ENCODE peak calls at places on chromosome 20, in seven cellular contexts. F, U, Z, R, I, X and Y are unnamed samples.
A peak's percentile ranks its signal among the peaks of the same experiment; 100 is the strongest.

GRCh38 chr20:19683168-19683567 is 74.9 kb upstream of the RIN2 start:
- DNase-seq in R (no peak), F (no peak), Z (no peak), U (no peak), X (no peak), I (no peak), Y (no peak)

GRCh38 chr20:63130654-63131577 is 85.0 kb downstream of the YTHDF1 start:
- DNase-seq in Z (no peak), X (no peak), I (no peak), R (no peak), U (peak; percentile 30), F (no peak), Y (no peak)

GRCh38 chr20:50252715-50253500 is 62.3 kb downstream of the CEBPB start:
- DNase-seq in I (no peak), U (no peak), R (no peak), Z (no peak), X (no peak), F (no peak), Y (no peak)

GRCh38 chr20:39910536-39910935 is 778.5 kb downstream of the MAFB start:
- DNase-seq in U (peak; percentile 64), R (no peak), Z (no peak), X (no peak), F (no peak), I (no peak), Y (no peak)

GRCh38 chr20:63931735-63932134 is 24.5 kb downstream of the UCKL1 start:
- DNase-seq in F (no peak), X (no peak), R (no peak), Z (no peak), I (no peak), U (no peak), Y (no peak)

GRCh38 chr20:63536241-63536977 is 767 bp downstream of the PTK6 start:
- DNase-seq in U (peak; percentile 53), F (peak; percentile 89), Z (peak; percentile 56), R (peak; percentile 55), I (no peak), X (no peak), Y (no peak)

GRCh38 chr20:40082436-40082835 is 606.6 kb downstream of the MAFB start:
- DNase-seq in I (no peak), U (no peak), Z (no peak), F (no peak), X (no peak), R (no peak), Y (no peak)

GRCh38 chr20:5557123-5557522 is 193.1 kb upstream of the SHLD1 start:
- DNase-seq in Z (peak; percentile 78), U (peak; percentile 54), R (peak; percentile 53), X (peak; percentile 16), I (peak; percentile 18), F (peak; percentile 63), Y (no peak)

GRCh38 chr20:62651285-62652021 is 9.2 kb downstream of the SLCO4A1 start:
- DNase-seq in Z (no peak), U (peak; percentile 76), F (no peak), R (peak; percentile 57), I (no peak), X (peak; percentile 42), Y (no peak)

GRCh38 chr20:49887828-49888340 is 27.4 kb downstream of the SPATA2 start:
- DNase-seq in Z (no peak), U (no peak), I (no peak), R (no peak), X (no peak), F (no peak), Y (no peak)

GRCh38 chr20:63639093-63639860 is 12.4 kb upstream of the GMEB2 start:
- DNase-seq in F (no peak), X (no peak), U (no peak), R (peak; percentile 45), I (no peak), Z (no peak), Y (no peak)

GRCh38 chr20:7361321-7361720 is 578.9 kb downstream of the HAO1 start:
- DNase-seq in R (no peak), I (no peak), Z (no peak), X (no peak), F (no peak), U (no peak), Y (no peak)

GRCh38 chr20:6007094-6007528 is 46.7 kb downstream of the LRRN4 start:
- DNase-seq in I (no peak), Z (no peak), U (no peak), R (peak; percentile 44), X (no peak), F (peak; percentile 47), Y (no peak)

GRCh38 chr20:56171087-56172012 is 77.2 kb upstream of the MC3R start:
- DNase-seq in U (no peak), R (no peak), I (no peak), Z (peak; percentile 29), X (peak; percentile 5), F (peak; percentile 38), Y (no peak)

DNA sequence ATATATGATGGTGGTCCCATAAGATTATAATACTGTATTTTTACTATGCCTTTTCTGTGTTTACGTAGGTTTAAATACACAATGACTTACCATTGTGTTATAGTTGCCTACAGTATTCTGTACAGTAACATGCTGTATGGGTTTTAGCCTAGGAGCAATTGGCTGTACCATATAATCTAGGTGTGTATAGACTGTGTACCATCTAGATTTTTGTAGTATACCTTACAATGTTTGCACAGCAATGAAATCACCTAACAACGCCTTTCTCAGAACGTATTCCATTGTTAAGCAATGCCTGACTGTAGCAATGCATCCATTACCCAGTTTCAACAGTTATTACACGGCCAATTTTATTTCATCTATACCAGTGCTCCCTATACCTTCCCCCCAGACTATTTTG is 10.7 kb downstream of the MACROD2 start:
- DNase-seq in F (no peak), Z (no peak), R (no peak), X (no peak), U (no peak), I (no peak), Y (no peak)
- H3K9me3 ChIP-seq in F (no peaks in the 10 kb centered on the region), Z (peaks cover 4% of the 10 kb centered on the region), R (no peaks in the 10 kb centered on the region), X (no peaks in the 10 kb centered on the region), U (no peaks in the 10 kb centered on the region), I (no peaks in the 10 kb centered on the region), Y (no peaks in the 10 kb centered on the region)

GRCh38 chr20:47571426-47571825 is 69.7 kb downstream of the NCOA3 start:
- DNase-seq in U (no peak), R (no peak), I (no peak), X (no peak), F (no peak), Z (no peak), Y (no peak)

GRCh38 chr20:47566269-47566668 is 64.6 kb downstream of the NCOA3 start:
- DNase-seq in X (no peak), U (no peak), R (no peak), F (no peak), Z (no peak), I (no peak), Y (no peak)

GRCh38 chr20:47568837-47569410 is 67.2 kb downstream of the NCOA3 start:
- DNase-seq in X (no peak), I (no peak), F (no peak), R (no peak), U (no peak), Z (no peak), Y (no peak)

GRCh38 chr20:47572105-47572729 is 70.5 kb downstream of the NCOA3 start:
- DNase-seq in X (no peak), I (no peak), R (no peak), Z (no peak), F (no peak), U (no peak), Y (no peak)

GRCh38 chr20:47568019-47568418 is 66.3 kb downstream of the NCOA3 start:
- DNase-seq in F (peak; percentile 73), Z (peak; percentile 62), R (no peak), X (peak; percentile 83), U (peak; percentile 66), I (peak; percentile 99), Y (peak; percentile 81)
- H3K4me3 ChIP-seq in F (peak overlapping the region; percentile 10), Z (no peak overlapping the region), R (no peak overlapping the region), X (no peak overlapping the region), U (no peak overlapping the region), I (no peak overlapping the region), Y (no peak overlapping the region)

GRCh38 chr20:30485331-30486102 is 771.9 kb upstream of the DEFB115 start:
- DNase-seq in R (no peak), X (no peak), Z (no peak), I (no peak), U (no peak), F (no peak), Y (no peak)
- H3K9me3 ChIP-seq in R (peaks cover 13% of the 10 kb centered on the region), X (no peaks in the 10 kb centered on the region), Z (peaks cover 4% of the 10 kb centered on the region), I (peaks cover 3% of the 10 kb centered on the region), U (peaks cover 1% of the 10 kb centered on the region), F (no peaks in the 10 kb centered on the region), Y (peaks cover 62% of the 10 kb centered on the region)

GRCh38 chr20:34543457-34544056 is 15.0 kb upstream of the MAP1LC3A start:
- DNase-seq in U (no peak), F (no peak), X (no peak), R (peak; percentile 29), I (no peak), Z (no peak), Y (no peak)

GRCh38 chr20:34542439-34542838 is 16.1 kb upstream of the MAP1LC3A start:
- DNase-seq in X (no peak), F (no peak), U (no peak), Z (no peak), R (no peak), I (no peak), Y (no peak)

GRCh38 chr20:34541917-34542316 is 16.6 kb upstream of the MAP1LC3A start:
- DNase-seq in Z (no peak), F (no peak), I (no peak), U (no peak), R (no peak), X (no peak), Y (no peak)

GRCh38 chr20:34546751-34547181 is 11.8 kb upstream of the MAP1LC3A start:
- DNase-seq in R (peak; percentile 81), F (no peak), U (no peak), I (no peak), Z (no peak), X (no peak), Y (no peak)

DNA sequence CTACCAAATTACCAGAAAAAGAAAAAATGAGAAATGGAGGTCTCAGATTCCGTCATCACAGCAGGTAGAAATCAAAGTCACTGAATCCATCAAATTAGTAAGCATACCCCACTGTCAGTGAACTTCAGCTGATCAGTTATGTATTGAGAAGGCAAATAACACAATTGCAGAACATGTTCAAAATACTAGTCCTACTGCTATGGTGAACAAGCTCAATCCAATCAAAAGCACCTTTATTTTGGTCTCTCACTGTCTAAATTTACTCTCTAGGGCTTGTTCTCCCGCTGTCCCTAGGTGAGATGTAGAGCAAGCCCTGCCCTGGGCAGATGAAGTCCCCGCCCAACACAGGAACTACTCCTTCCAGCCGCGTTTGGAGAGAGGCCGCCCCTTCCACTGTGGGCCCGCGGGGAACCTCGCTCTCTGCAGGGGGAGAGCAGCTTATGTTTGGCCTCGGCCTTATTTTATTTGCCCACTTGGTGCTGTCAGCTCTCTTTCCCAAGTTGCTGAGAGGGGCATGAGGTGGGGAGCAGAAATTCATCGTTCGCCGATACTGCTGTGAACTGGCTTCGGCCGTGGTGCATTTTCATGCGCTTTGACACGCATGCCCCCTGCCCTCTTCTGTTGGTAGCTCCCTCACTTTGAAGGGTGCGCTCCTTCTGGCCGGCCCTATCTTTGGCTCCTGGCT is 14.3 kb upstream of the MAP1LC3A start:
- DNase-seq in I (no peak), R (peak; percentile 34), X (no peak), U (no peak), Z (no peak), F (no peak), Y (no peak)
- H3K4me3 ChIP-seq in I (no peak overlapping the region), R (no peak overlapping the region), X (no peak overlapping the region), U (no peak overlapping the region), Z (no peak overlapping the region), F (no peak overlapping the region), Y (no peak overlapping the region)

DNA sequence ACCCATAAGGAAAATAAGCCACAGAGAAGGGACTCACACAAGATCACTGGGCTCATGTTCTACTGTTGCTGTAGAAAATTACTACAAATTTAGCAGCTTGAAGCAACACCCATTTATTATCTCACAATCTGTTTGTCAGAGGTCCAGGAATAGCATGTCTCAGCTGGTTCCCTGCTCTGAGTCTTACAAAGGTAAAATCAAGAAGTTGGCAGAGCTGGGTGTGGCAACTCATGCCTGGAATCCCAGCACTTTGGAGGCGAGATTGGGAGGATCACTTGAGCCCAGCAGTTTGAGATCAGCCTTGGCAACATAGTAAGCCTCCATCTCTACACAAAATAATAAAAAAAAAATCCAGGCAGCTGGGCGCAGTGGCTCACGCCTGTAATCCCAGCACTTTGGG is 28.5 kb upstream of the ZNF831 start:
- DNase-seq in X (peak; percentile 73), Z (no peak), U (no peak), I (no peak), F (no peak), R (no peak), Y (no peak)
- H3K9me3 ChIP-seq in X (no peaks in the 10 kb centered on the region), Z (no peaks in the 10 kb centered on the region), U (no peaks in the 10 kb centered on the region), I (no peaks in the 10 kb centered on the region), F (no peaks in the 10 kb centered on the region), R (no peaks in the 10 kb centered on the region), Y (no peaks in the 10 kb centered on the region)